ENCODE peak calls at places on chromosomes 11 and 22, in nine cellular contexts. Q is heart right ventricle; I is PC-3; S is ovary; F is Peyer's patch; M is CD8-positive, alpha-beta T cell; O is right atrium auricular region; Z is colonic mucosa; T is SK-N-SH. R is an unnamed sample.

GRCh38 chr11:131628739-131629138 is 258.3 kb downstream of the NTM start:
- DNase-seq in I (no peak), Z (no peak), T (no peak), S (no peak), Q (no peak), M (no peak), F (no peak), O (peak; percentile 26), R (no peak)

GRCh38 chr11:72432347-72433287 is 1.7 kb downstream of the CLPB start:
- DNase-seq in I (no peak), F (no peak), Z (no peak), S (no peak), Q (no peak), O (no peak), M (no peak), T (no peak), R (no peak)

GRCh38 chr11:44885919-44886318 is 64.8 kb downstream of the TP53I11 start:
- DNase-seq in S (no peak), Z (no peak), I (no peak), T (no peak), M (no peak), F (no peak), Q (no peak), O (no peak), R (no peak)

GRCh38 chr11:61691378-61692156 is 11.4 kb downstream of the DAGLA start:
- DNase-seq in O (no peak), F (no peak), I (no peak), S (no peak), T (no peak), M (no peak), Q (no peak), Z (no peak), R (no peak)

GRCh38 chr11:65147352-65148075 is 13.2 kb upstream of the SYVN1 start:
- DNase-seq in O (no peak), Q (no peak), I (no peak), S (no peak), T (no peak), F (no peak), Z (no peak), M (no peak), R (no peak)

GRCh38 chr11:122681731-122682130 is 26.2 kb downstream of the UBASH3B start:
- DNase-seq in O (no peak), I (peak; percentile 37), Q (no peak), T (no peak), S (no peak), M (no peak), Z (no peak), F (no peak), R (no peak)

GRCh38 chr11:128158860-128159259 is 428.5 kb downstream of the ETS1 start:
- DNase-seq in T (no peak), O (no peak), Q (no peak), M (no peak), I (no peak), Z (no peak), S (no peak), F (no peak), R (no peak)

GRCh38 chr11:126465573-126466287 is 110.2 kb downstream of the ST3GAL4 start:
- DNase-seq in F (peak; percentile 19), M (no peak), S (no peak), Q (no peak), Z (no peak), I (no peak), T (peak; percentile 57), O (no peak), R (no peak)

DNA sequence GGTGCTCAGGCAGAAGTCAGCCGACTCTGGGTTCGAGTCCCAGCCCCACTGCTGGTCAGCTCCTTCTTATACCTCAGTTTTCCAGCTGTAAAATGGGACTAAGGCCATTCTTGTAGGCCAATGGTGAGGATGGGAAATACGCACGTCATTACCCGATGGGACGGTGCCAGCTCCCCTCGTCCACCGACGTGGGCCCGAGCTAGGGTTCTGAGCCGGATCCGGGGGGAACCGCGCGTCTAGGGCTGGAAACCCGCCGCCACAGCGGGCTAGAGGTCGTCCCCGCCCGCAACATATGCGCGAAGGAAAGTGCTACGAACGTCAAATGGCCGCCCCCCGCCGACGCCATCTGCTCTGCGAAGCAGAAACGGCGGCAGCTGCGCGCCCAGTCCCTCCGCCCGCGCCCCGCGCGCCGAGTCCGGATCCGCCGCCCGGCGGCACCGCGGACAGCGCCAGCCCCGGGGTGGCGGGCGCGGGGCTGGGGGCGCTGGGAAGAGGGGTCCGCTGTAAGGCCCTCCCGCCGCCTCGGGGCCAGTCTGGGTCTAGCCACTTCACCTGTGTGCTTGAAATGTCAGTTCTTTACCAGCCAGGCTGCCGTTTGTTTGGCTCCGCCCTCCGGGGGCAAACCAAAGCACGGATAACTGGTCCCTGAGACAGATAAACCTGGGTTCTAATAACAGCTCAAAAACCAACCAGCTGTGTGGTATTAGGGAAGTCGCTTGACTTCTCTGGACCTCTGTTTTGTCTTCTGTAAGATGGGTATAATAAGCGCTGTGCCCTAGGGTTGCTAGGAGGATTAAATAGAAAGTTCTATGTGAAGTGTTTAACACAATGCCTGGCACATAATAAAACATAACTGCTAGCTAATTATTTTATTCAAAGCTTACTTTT is 103.5 kb upstream of the RCN1 start:
- DNase-seq in S (no peak), O (no peak), F (no peak), T (peak; percentile 44), Q (no peak), M (no peak), Z (no peak), I (no peak), R (no peak)
- TF ChIP-seq CTCF in S (no peak), O (no peak), F (no peak), T (no peak), Q (no peak), M (no peak), Z (no peak), I (no peak), R (no peak)

GRCh38 chr22:22042009-22042408 is 59.4 kb upstream of the TOP3B start:
- DNase-seq in S (no peak), I (no peak), M (no peak), O (no peak), F (no peak), Q (no peak), Z (no peak), T (no peak), R (no peak)
- H3K4me1 ChIP-seq in S (no peaks in the 10 kb centered on the region), I (no peaks in the 10 kb centered on the region), M (no peaks in the 10 kb centered on the region), O (no peaks in the 10 kb centered on the region), F (no peaks in the 10 kb centered on the region), Q (no peaks in the 10 kb centered on the region), Z (no peaks in the 10 kb centered on the region), T (no peaks in the 10 kb centered on the region), R (no peaks in the 10 kb centered on the region)

GRCh38 chr11:33478111-33478573 is 221.0 kb downstream of the HIPK3 start:
- DNase-seq in I (no peak), S (no peak), F (no peak), O (no peak), M (no peak), T (no peak), Q (no peak), Z (no peak), R (no peak)

GRCh38 chr11:33479216-33479615 is 221.4 kb downstream of the C11orf91 start:
- DNase-seq in Q (no peak), I (no peak), T (no peak), F (no peak), Z (no peak), M (no peak), S (no peak), O (no peak), R (no peak)

GRCh38 chr11:33476945-33477584 is 219.9 kb downstream of the HIPK3 start:
- DNase-seq in F (no peak), T (no peak), M (no peak), O (no peak), I (peak; percentile 37), Z (no peak), S (no peak), Q (no peak), R (no peak)

GRCh38 chr11:33474866-33475265 is 217.7 kb downstream of the HIPK3 start:
- DNase-seq in S (no peak), O (no peak), F (no peak), Z (no peak), M (no peak), I (no peak), Q (no peak), T (no peak), R (no peak)

DNA sequence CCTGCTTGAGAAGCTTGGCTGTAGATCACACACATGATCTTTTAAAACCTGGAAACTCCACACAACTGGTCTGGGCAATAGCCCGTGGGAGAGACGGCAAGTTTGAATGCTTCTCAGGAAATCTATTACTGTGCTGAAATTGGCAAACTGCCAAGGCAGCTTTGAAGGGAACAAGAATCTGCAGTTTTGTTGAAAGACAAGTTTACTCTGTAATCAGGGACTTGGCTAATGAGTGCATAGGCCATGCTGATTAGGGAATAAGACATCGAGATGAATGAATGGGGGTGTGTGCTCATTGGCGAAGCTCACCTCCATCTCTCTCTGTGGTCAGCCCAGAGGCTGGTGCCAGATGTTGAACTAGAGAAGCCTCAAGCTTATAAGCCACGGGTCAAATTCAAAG is 218.8 kb downstream of the HIPK3 start:
- DNase-seq in Q (no peak), I (peak; percentile 20), M (no peak), T (peak; percentile 24), S (no peak), F (no peak), O (no peak), Z (no peak), R (no peak)
- H3K27me3 ChIP-seq in Q (peaks cover 7% of the 10 kb centered on the region), I (no peaks in the 10 kb centered on the region), M (no peaks in the 10 kb centered on the region), T (no peaks in the 10 kb centered on the region), S (no peaks in the 10 kb centered on the region), F (no peaks in the 10 kb centered on the region), O (no peaks in the 10 kb centered on the region), Z (no peaks in the 10 kb centered on the region), R (peaks cover 39% of the 10 kb centered on the region)

GRCh38 chr22:50456026-50456425 is 18.8 kb downstream of the SBF1 start:
- DNase-seq in S (no peak), I (no peak), F (no peak), T (no peak), Z (no peak), O (no peak), M (no peak), Q (no peak), R (no peak)

GRCh38 chr22:50454556-50455075 is 20.2 kb downstream of the SBF1 start:
- DNase-seq in S (no peak), Z (no peak), Q (no peak), O (no peak), I (no peak), T (no peak), M (no peak), F (no peak), R (no peak)

GRCh38 chr22:50455201-50455600 is 19.6 kb downstream of the SBF1 start:
- DNase-seq in T (no peak), Z (no peak), S (no peak), Q (no peak), O (no peak), M (no peak), F (no peak), I (no peak), R (no peak)

GRCh38 chr22:50459016-50459415 is 15.8 kb downstream of the SBF1 start:
- DNase-seq in I (no peak), O (no peak), F (no peak), Z (no peak), S (no peak), Q (no peak), M (no peak), T (no peak), R (no peak)

DNA sequence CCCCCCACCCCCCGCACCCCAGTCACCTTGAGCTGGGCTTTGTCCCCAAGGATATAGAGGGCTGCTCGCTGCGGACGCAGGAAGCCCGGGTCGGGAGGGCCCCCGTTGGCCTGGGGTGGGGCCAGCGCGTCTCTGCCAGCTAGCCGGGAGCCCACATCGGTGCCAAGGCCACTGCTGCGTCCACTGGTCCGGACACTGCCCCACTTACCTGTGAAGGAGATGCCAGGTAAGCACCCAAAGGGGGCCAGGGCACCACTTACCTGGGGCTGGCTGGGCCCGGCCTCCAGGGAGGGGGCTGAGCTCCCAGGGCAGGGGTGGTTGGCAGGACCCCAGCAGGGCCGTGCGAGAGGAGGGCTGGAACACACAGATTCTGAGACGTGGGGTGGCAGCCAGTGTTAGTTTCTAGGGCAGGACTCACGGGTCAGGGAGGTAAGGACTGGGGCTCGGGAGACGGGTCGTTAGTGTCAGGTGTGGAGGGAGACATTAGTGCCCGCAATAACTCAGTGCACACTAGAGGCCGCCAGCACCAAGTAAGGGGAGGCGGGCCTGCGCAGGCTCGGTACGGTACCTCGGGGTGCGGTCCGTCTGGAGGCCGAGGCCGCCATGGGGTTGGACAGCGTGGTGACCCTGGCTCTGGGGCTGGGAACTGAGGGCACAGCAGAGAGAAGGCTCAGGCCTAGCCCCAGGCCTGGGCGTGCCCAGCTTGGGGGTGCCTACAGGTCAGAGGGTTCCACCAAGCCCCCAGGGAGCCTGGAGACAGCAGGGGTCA is 18.2 kb downstream of the SBF1 start:
- DNase-seq in O (no peak), F (no peak), Q (no peak), Z (no peak), S (no peak), T (peak; percentile 69), M (no peak), I (no peak), R (no peak)
- TF ChIP-seq CTCF in O (no peak), F (no peak), Q (no peak), Z (no peak), S (no peak), T (peak; percentile 44), M (no peak), I (peak; percentile 42), R (peak; percentile 52)